ENCODE peak calls at places on chromosomes 12 and 14, in seven cellular contexts. M is ELR, X is cerebellum, Z is NCI-H1105, J is retinal pigment epithelial cell, P is T47D, B is suprapubic skin. K is an unnamed sample.

GRCh38 chr14:61718039-61718438 is 22.7 kb downstream of the HIF1A start:
- DNase-seq in J (no peak), Z (no peak), B (no peak), X (no peak), P (no peak), M (no peak), K (no peak)

GRCh38 chr14:33660248-33660647 is 290.6 kb downstream of the EGLN3 start:
- DNase-seq in X (no peak), M (no peak), P (no peak), J (no peak), B (no peak), Z (no peak), K (no peak)

GRCh38 chr12:108850854-108851573 is 6.4 kb downstream of the SSH1 start:
- DNase-seq in X (no peak), Z (no peak), P (peak; percentile 15), J (peak; percentile 64), B (no peak), M (peak; percentile 89), K (no peak)

GRCh38 chr12:12072064-12072760 is 1.5 kb downstream of the BCL2L14 start:
- DNase-seq in P (no peak), M (no peak), Z (no peak), B (no peak), J (no peak), X (no peak), K (no peak)

GRCh38 chr12:117012189-117012805 is 86.9 kb downstream of the TESC start:
- DNase-seq in M (peak; percentile 16), B (no peak), X (no peak), J (no peak), P (no peak), Z (no peak), K (no peak)

GRCh38 chr12:14768823-14769405 is 34.4 kb downstream of the WBP11 start:
- DNase-seq in X (no peak), M (peak; percentile 24), J (no peak), B (no peak), Z (no peak), P (no peak), K (no peak)

GRCh38 chr12:10293570-10294227 is 14.0 kb upstream of the KLRD1 start:
- DNase-seq in P (no peak), X (no peak), J (no peak), M (no peak), Z (no peak), B (no peak), K (no peak)

GRCh38 chr12:111780615-111781014 is 13.9 kb downstream of the ALDH2 start:
- DNase-seq in Z (no peak), M (no peak), P (no peak), B (no peak), J (no peak), X (no peak), K (no peak)

GRCh38 chr14:50521912-50522341 is 10.4 kb downstream of the MAP4K5 start:
- DNase-seq in P (no peak), Z (no peak), B (no peak), J (no peak), X (no peak), M (peak; percentile 51), K (no peak)

GRCh38 chr14:50060871-50061663 is 55.3 kb downstream of the VCPKMT start:
- DNase-seq in Z (no peak), P (peak; percentile 25), X (peak; percentile 13), J (no peak), M (peak; percentile 96), B (peak; percentile 79), K (peak; percentile 77)

GRCh38 chr14:104444159-104445030 is 135.2 kb upstream of the C14orf180 start:
- DNase-seq in B (no peak), P (no peak), M (no peak), Z (no peak), X (no peak), J (no peak), K (no peak)

GRCh38 chr14:81423504-81423903 is 23.4 kb upstream of the STON2 start:
- DNase-seq in M (no peak), Z (no peak), J (no peak), B (peak; percentile 75), P (no peak), X (no peak), K (no peak)

GRCh38 chr12:16076553-16076952 is 165.4 kb downstream of the DERA start:
- DNase-seq in J (no peak), X (peak; percentile 3), Z (peak; percentile 57), B (no peak), P (peak; percentile 81), M (peak; percentile 48), K (no peak)

GRCh38 chr12:64258576-64258975 is 36.5 kb upstream of the KICS2 start:
- DNase-seq in B (no peak), P (no peak), X (no peak), J (no peak), Z (no peak), M (peak; percentile 11), K (no peak)

GRCh38 chr12:111993290-111994150 is 19.4 kb downstream of the TMEM116 start:
- DNase-seq in B (no peak), P (peak; percentile 71), M (no peak), Z (no peak), J (no peak), X (no peak), K (no peak)

GRCh38 chr12:110117948-110118685 is 6.0 kb upstream of the IFT81 start:
- DNase-seq in B (no peak), M (no peak), J (no peak), Z (no peak), X (peak; percentile 70), P (peak; percentile 45), K (no peak)

GRCh38 chr12:71166280-71166679 is 8.5 kb upstream of the TSPAN8 start:
- DNase-seq in J (no peak), X (no peak), M (no peak), B (no peak), P (no peak), Z (no peak), K (no peak)

GRCh38 chr12:990308-990648 is 745 bp upstream of the ERC1 start:
- DNase-seq in M (peak; percentile 79), B (peak; percentile 78), Z (peak; percentile 71), X (peak; percentile 57), P (peak; percentile 75), J (no peak), K (no peak)

GRCh38 chr12:32027684-32028355 is 68.6 kb downstream of the RESF1 start:
- DNase-seq in M (no peak), B (no peak), P (no peak), J (no peak), X (no peak), Z (no peak), K (no peak)

GRCh38 chr14:96804821-96805374 is 7.7 kb downstream of the VRK1 start:
- DNase-seq in P (no peak), B (no peak), J (no peak), X (no peak), M (no peak), Z (no peak), K (no peak)

GRCh38 chr12:3679831-3680230 is 73.1 kb downstream of the CRACR2A start:
- DNase-seq in X (no peak), J (no peak), M (no peak), P (no peak), Z (no peak), B (no peak), K (no peak)

GRCh38 chr14:83991666-83992065 is 1538.3 kb upstream of the FLRT2 start:
- DNase-seq in X (no peak), P (no peak), B (no peak), Z (no peak), M (no peak), J (no peak), K (no peak)

GRCh38 chr12:9707356-9707755 is 25.5 kb downstream of the CLECL1 start:
- DNase-seq in J (no peak), B (no peak), P (no peak), Z (no peak), X (no peak), M (no peak), K (no peak)

GRCh38 chr12:20369164-20370000 is 1.0 kb downstream of the PDE3A start:
- DNase-seq in X (peak; percentile 47), Z (peak; percentile 56), J (no peak), M (peak; percentile 31), B (peak; percentile 80), P (no peak), K (no peak)

GRCh38 chr14:64464695-64465094 is 604 bp upstream of the AKAP5 start:
- DNase-seq in Z (peak; percentile 51), B (no peak), P (no peak), X (peak; percentile 23), J (no peak), M (peak; percentile 10), K (no peak)

GRCh38 chr14:65098586-65098985 is 3.7 kb downstream of the MAX start:
- DNase-seq in J (no peak), B (no peak), Z (no peak), P (no peak), M (peak; percentile 28), X (no peak), K (no peak)

GRCh38 chr12:28770329-28770728 is 378.7 kb upstream of the FAR2 start:
- DNase-seq in P (no peak), J (no peak), B (no peak), Z (no peak), X (no peak), M (no peak), K (no peak)

GRCh38 chr12:124993568-124994434 is at the start of gene BRI3BP:
- DNase-seq in X (peak; percentile 78), Z (peak; percentile 78), B (no peak), M (peak; percentile 65), P (peak; percentile 79), J (no peak), K (no peak)

GRCh38 chr12:33439587-33440011 is at the start of gene SYT10:
- DNase-seq in P (no peak), Z (peak; percentile 74), X (no peak), B (no peak), M (no peak), J (no peak), K (no peak)

GRCh38 chr12:6620137-6620884 is 13.1 kb upstream of the CHD4 start:
- DNase-seq in J (no peak), X (no peak), B (no peak), M (no peak), Z (no peak), P (no peak), K (no peak)

GRCh38 chr12:53298154-53298553 is 1.3 kb upstream of the MYG1 start:
- DNase-seq in M (peak; percentile 93), J (no peak), P (no peak), X (no peak), Z (no peak), B (no peak), K (peak; percentile 88)

GRCh38 chr12:48216785-48217184 is 13.7 kb upstream of the OR10AD1 start:
- DNase-seq in X (no peak), B (no peak), Z (no peak), M (no peak), J (no peak), P (no peak), K (no peak)

GRCh38 chr14:73613046-73613383 is 698 bp downstream of the ACOT6 start:
- DNase-seq in B (no peak), J (no peak), M (no peak), X (no peak), P (peak; percentile 55), Z (peak; percentile 15), K (no peak)

GRCh38 chr12:121248611-121249010 is 38.7 kb downstream of the P2RX4 start:
- DNase-seq in Z (no peak), X (no peak), J (no peak), B (no peak), M (no peak), P (no peak), K (no peak)

GRCh38 chr12:58247633-58248032 is 306.3 kb downstream of the ATP23 start:
- DNase-seq in M (peak; percentile 25), Z (no peak), P (peak; percentile 22), B (no peak), J (no peak), X (no peak), K (no peak)

GRCh38 chr12:6215932-6216494 is 15.8 kb downstream of the CD9 start:
- DNase-seq in B (peak; percentile 94), Z (peak; percentile 39), M (peak; percentile 83), X (no peak), J (peak; percentile 97), P (peak; percentile 88), K (peak; percentile 75)

GRCh38 chr12:62296001-62296400 is 35.8 kb downstream of the USP15 start:
- DNase-seq in J (no peak), P (no peak), X (no peak), M (no peak), B (no peak), Z (no peak), K (no peak)

GRCh38 chr12:130041983-130042812 is 120.1 kb upstream of the FZD10 start:
- DNase-seq in J (no peak), M (no peak), B (peak; percentile 74), P (peak; percentile 41), X (peak; percentile 63), Z (peak; percentile 71), K (no peak)

K was measured in HS-5.